ENCODE peak calls at places on chromosome 20, in five cellular contexts. D, L, F, S and N are unnamed samples.

GRCh38 chr20:62366370-62367135 is 559 bp downstream of the LAMA5 start:
- DNase-seq in D (peak; percentile 74), L (no peak), F (no peak), S (no peak), N (peak; percentile 69)

GRCh38 chr20:64102647-64103354 is 4.6 kb downstream of the NPBWR2 start:
- DNase-seq in D (peak; percentile 76), L (no peak), F (no peak), S (no peak), N (peak; percentile 42)

GRCh38 chr20:37911838-37912273 is 8.9 kb downstream of the VSTM2L start:
- DNase-seq in D (peak; percentile 96), L (no peak), F (peak; percentile 39), S (peak; percentile 68), N (peak; percentile 78)

GRCh38 chr20:815914-816606 is 17.5 kb upstream of the FAM110A start:
- DNase-seq in D (peak; percentile 71), L (peak; percentile 37), F (peak; percentile 76), S (peak; percentile 57), N (peak; percentile 70)

GRCh38 chr20:49186535-49187329 is 1.4 kb downstream of the STAU1 start:
- DNase-seq in D (peak; percentile 40), L (peak; percentile 37), F (peak; percentile 45), S (peak; percentile 60), N (peak; percentile 46)

GRCh38 chr20:58634121-58634817 is 16.8 kb upstream of the STX16 start:
- DNase-seq in D (no peak), L (no peak), F (no peak), S (no peak), N (no peak)

GRCh38 chr20:41352106-41352505 is 11.5 kb downstream of the LPIN3 start:
- DNase-seq in D (peak; percentile 7), L (no peak), F (no peak), S (no peak), N (no peak)

GRCh38 chr20:40506567-40506966 is 182.5 kb downstream of the MAFB start:
- DNase-seq in D (no peak), L (peak; percentile 57), F (peak; percentile 98), S (peak; percentile 98), N (peak; percentile 84)

GRCh38 chr20:10619427-10619826 is 54.4 kb downstream of the JAG1 start:
- DNase-seq in D (peak; percentile 92), L (peak; percentile 89), F (peak; percentile 84), S (peak; percentile 91), N (no peak)

GRCh38 chr20:46273701-46274100 is 34.6 kb downstream of the CDH22 start:
- DNase-seq in D (no peak), L (no peak), F (no peak), S (no peak), N (no peak)

GRCh38 chr20:57717797-57718196 is 8.0 kb upstream of the PMEPA1 start:
- DNase-seq in D (peak; percentile 59), L (peak; percentile 64), F (peak; percentile 36), S (peak; percentile 65), N (no peak)

GRCh38 chr20:13524339-13524738 is 114.4 kb downstream of the TASP1 start:
- DNase-seq in D (no peak), L (no peak), F (no peak), S (no peak), N (no peak)

GRCh38 chr20:41004561-41005360 is 23.9 kb upstream of the TOP1 start:
- DNase-seq in D (peak; percentile 48), L (no peak), F (no peak), S (peak; percentile 20), N (no peak)

GRCh38 chr20:2304180-2304579 is 8.4 kb downstream of the TGM3 start:
- DNase-seq in D (no peak), L (no peak), F (no peak), S (no peak), N (no peak)

GRCh38 chr20:23061713-23062561 is 12.5 kb upstream of the THBD start:
- DNase-seq in D (peak; percentile 76), L (peak; percentile 76), F (peak; percentile 86), S (peak; percentile 75), N (peak; percentile 47)

GRCh38 chr20:50834599-50835005 is 39.7 kb downstream of the BCAS4 start:
- DNase-seq in D (no peak), L (no peak), F (peak; percentile 57), S (peak; percentile 79), N (no peak)

GRCh38 chr20:23920408-23920780 is 40.8 kb upstream of the CST5 start:
- DNase-seq in D (peak; percentile 17), L (no peak), F (no peak), S (peak; percentile 30), N (no peak)

GRCh38 chr20:41072099-41072798 is 43.6 kb downstream of the TOP1 start:
- DNase-seq in D (peak; percentile 3), L (peak; percentile 50), F (peak; percentile 79), S (peak; percentile 91), N (no peak)

GRCh38 chr20:62048821-62049291 is 16.8 kb downstream of the TAF4 start:
- DNase-seq in D (no peak), L (no peak), F (no peak), S (no peak), N (no peak)

GRCh38 chr20:49247169-49247734 is 28.0 kb downstream of the DDX27 start:
- DNase-seq in D (no peak), L (no peak), F (no peak), S (no peak), N (no peak)

GRCh38 chr20:62708591-62709536 is at the start of gene NTSR1:
- DNase-seq in D (peak; percentile 30), L (no peak), F (no peak), S (no peak), N (peak; percentile 24)

GRCh38 chr20:35008411-35009342 is 53.0 kb downstream of the MYH7B start:
- DNase-seq in D (no peak), L (no peak), F (peak; percentile 68), S (no peak), N (peak; percentile 44)

GRCh38 chr20:32879538-32879937 is 20.8 kb downstream of the EFCAB8 start:
- DNase-seq in D (no peak), L (no peak), F (no peak), S (no peak), N (no peak)

GRCh38 chr20:61655591-61655990 is 403.5 kb downstream of the CDH4 start:
- DNase-seq in D (no peak), L (no peak), F (no peak), S (no peak), N (peak; percentile 4)

GRCh38 chr20:4697189-4697873 is 24.4 kb upstream of the PRND start:
- DNase-seq in D (no peak), L (no peak), F (no peak), S (no peak), N (no peak)

GRCh38 chr20:44427804-44428173 is 47.9 kb upstream of the TTPAL start:
- DNase-seq in D (no peak), L (no peak), F (no peak), S (no peak), N (no peak)

GRCh38 chr20:5448449-5449118 is 131.8 kb upstream of the PROKR2 start:
- DNase-seq in D (peak; percentile 62), L (peak; percentile 28), F (peak; percentile 63), S (peak; percentile 40), N (no peak)

GRCh38 chr20:59850018-59850641 is 83.3 kb downstream of the SYCP2 start:
- DNase-seq in D (peak; percentile 17), L (peak; percentile 8), F (peak; percentile 29), S (peak; percentile 37), N (no peak)

GRCh38 chr20:58408603-58409246 is 19.7 kb downstream of the VAPB start:
- DNase-seq in D (no peak), L (no peak), F (no peak), S (no peak), N (no peak)

GRCh38 chr20:2542361-2542760 is 6.0 kb downstream of the TMC2 start:
- DNase-seq in D (no peak), L (no peak), F (no peak), S (no peak), N (no peak)

GRCh38 chr20:4684837-4685413 is 36.8 kb upstream of the PRND start:
- DNase-seq in D (no peak), L (peak; percentile 79), F (no peak), S (peak; percentile 80), N (no peak)

GRCh38 chr20:63580796-63581461 is 6.9 kb upstream of the HELZ2 start:
- DNase-seq in D (peak; percentile 9), L (no peak), F (peak; percentile 44), S (peak; percentile 37), N (no peak)

GRCh38 chr20:48607544-48607865 is 220.3 kb downstream of the PREX1 start:
- DNase-seq in D (no peak), L (no peak), F (no peak), S (no peak), N (no peak)

GRCh38 chr20:34861386-34862084 is 11.1 kb downstream of the GGT7 start:
- DNase-seq in D (peak; percentile 53), L (no peak), F (no peak), S (no peak), N (no peak)

GRCh38 chr20:61629361-61630239 is 377.5 kb downstream of the CDH4 start:
- DNase-seq in D (no peak), L (no peak), F (no peak), S (no peak), N (no peak)

GRCh38 chr20:60037120-60037499 is 78.9 kb downstream of the CDH26 start:
- DNase-seq in D (no peak), L (peak; percentile 41), F (peak; percentile 51), S (peak; percentile 77), N (no peak)

GRCh38 chr20:6685181-6685582 is 82.3 kb upstream of the BMP2 start:
- DNase-seq in D (no peak), L (no peak), F (peak; percentile 34), S (no peak), N (no peak)

GRCh38 chr20:36845288-36845969 is 30.5 kb upstream of the TLDC2 start:
- DNase-seq in D (peak; percentile 94), L (no peak), F (no peak), S (no peak), N (no peak)

GRCh38 chr20:57819291-57819690 is 109.5 kb upstream of the PMEPA1 start:
- DNase-seq in D (no peak), L (no peak), F (no peak), S (no peak), N (no peak)